ENCODE peak calls at places on chromosomes 5 and 9, in eight cellular contexts. R is amniotic epithelial cell, L is cardiac fibroblast, Q is frontal cortex, D is DMS153, Y is Right ventricle myocardium inferior, I is HS-5, N is NCI-H460. Z is an unnamed sample.

GRCh38 chr5:145948047-145948446 is 11.7 kb downstream of the SH3RF2 start:
- DNase-seq in R (no peak), L (no peak), Q (no peak), D (no peak), Y (no peak), I (no peak), N (no peak), Z (no peak)

GRCh38 chr9:91421022-91421765 is 2.4 kb downstream of the NFIL3 start:
- DNase-seq in R (peak; percentile 34), L (peak; percentile 30), Q (peak; percentile 45), D (no peak), Y (peak; percentile 72), I (no peak), N (no peak), Z (peak; percentile 40)

GRCh38 chr9:124284237-124284831 is 26.6 kb downstream of the NEK6 start:
- DNase-seq in R (no peak), L (no peak), Q (no peak), D (no peak), Y (no peak), I (no peak), N (no peak), Z (no peak)

GRCh38 chr9:131181091-131181681 is 55.8 kb downstream of the NUP214 start:
- DNase-seq in R (no peak), L (no peak), Q (no peak), D (no peak), Y (no peak), I (no peak), N (no peak), Z (no peak)

GRCh38 chr5:180816608-180817534 is 14.3 kb upstream of the MGAT1 start:
- DNase-seq in R (peak; percentile 95), L (peak; percentile 24), Q (no peak), D (no peak), Y (no peak), I (no peak), N (no peak), Z (no peak)

GRCh38 chr5:102700126-102700851 is 54.8 kb upstream of the PAM start:
- DNase-seq in R (no peak), L (no peak), Q (no peak), D (no peak), Y (no peak), I (no peak), N (no peak), Z (no peak)

GRCh38 chr9:120412425-120412951 is 167.5 kb downstream of the CDK5RAP2 start:
- DNase-seq in R (peak; percentile 46), L (peak; percentile 34), Q (no peak), D (peak; percentile 13), Y (no peak), I (no peak), N (no peak), Z (peak; percentile 32)

GRCh38 chr5:140365941-140366340 is 5.9 kb downstream of the SLC4A9 start:
- DNase-seq in R (no peak), L (no peak), Q (no peak), D (no peak), Y (no peak), I (no peak), N (no peak), Z (no peak)

GRCh38 chr9:132998861-132999635 is 20.6 kb downstream of the GFI1B start:
- DNase-seq in R (no peak), L (no peak), Q (no peak), D (no peak), Y (no peak), I (no peak), N (no peak), Z (no peak)

GRCh38 chr9:108628281-108628680 is 227.5 kb downstream of the ACTL7B start:
- DNase-seq in R (no peak), L (no peak), Q (no peak), D (no peak), Y (no peak), I (no peak), N (no peak), Z (no peak)

GRCh38 chr9:6771722-6772121 is 13.9 kb downstream of the KDM4C start:
- DNase-seq in R (no peak), L (no peak), Q (no peak), D (no peak), Y (no peak), I (no peak), N (no peak), Z (no peak)

GRCh38 chr5:138536665-138537315 is 6.2 kb downstream of the ETF1 start:
- DNase-seq in R (no peak), L (peak; percentile 35), Q (no peak), D (no peak), Y (no peak), I (no peak), N (no peak), Z (peak; percentile 32)

GRCh38 chr9:16484744-16485143 is 385.7 kb downstream of the BNC2 start:
- DNase-seq in R (peak; percentile 96), L (peak; percentile 53), Q (no peak), D (no peak), Y (no peak), I (no peak), N (no peak), Z (no peak)

GRCh38 chr9:95092321-95093072 is 225.0 kb downstream of the FANCC start:
- DNase-seq in R (peak; percentile 68), L (peak; percentile 95), Q (no peak), D (no peak), Y (no peak), I (no peak), N (no peak), Z (no peak)

GRCh38 chr9:122642226-122642625 is 15.2 kb downstream of the OR1B1 start:
- DNase-seq in R (no peak), L (peak; percentile 15), Q (no peak), D (no peak), Y (no peak), I (no peak), N (no peak), Z (no peak)

GRCh38 chr9:121613009-121613766 is 38.2 kb upstream of the DAB2IP start:
- DNase-seq in R (no peak), L (no peak), Q (no peak), D (peak; percentile 53), Y (no peak), I (no peak), N (no peak), Z (peak; percentile 84)

GRCh38 chr9:87035868-87036267 is 88.6 kb upstream of the GAS1 start:
- DNase-seq in R (peak; percentile 32), L (no peak), Q (no peak), D (no peak), Y (no peak), I (no peak), N (no peak), Z (no peak)

GRCh38 chr5:55982957-55983381 is 11.8 kb downstream of the IL6ST start:
- DNase-seq in R (peak; percentile 20), L (no peak), Q (no peak), D (no peak), Y (no peak), I (no peak), N (no peak), Z (no peak)

GRCh38 chr5:5271606-5272321 is 131.6 kb downstream of the ADAMTS16 start:
- DNase-seq in R (peak; percentile 78), L (no peak), Q (no peak), D (peak; percentile 84), Y (no peak), I (peak; percentile 18), N (peak; percentile 1), Z (no peak)

GRCh38 chr5:28523887-28524637 is 1485.7 kb upstream of the CDH9 start:
- DNase-seq in R (peak; percentile 92), L (peak; percentile 86), Q (peak; percentile 0), D (no peak), Y (no peak), I (peak; percentile 97), N (peak; percentile 1), Z (no peak)

GRCh38 chr9:89154218-89154617 is 24.4 kb downstream of the SHC3 start:
- DNase-seq in R (no peak), L (no peak), Q (no peak), D (no peak), Y (no peak), I (no peak), N (no peak), Z (no peak)

GRCh38 chr5:42666821-42667325 is 89.7 kb upstream of the CCDC152 start:
- DNase-seq in R (no peak), L (no peak), Q (no peak), D (peak; percentile 89), Y (no peak), I (no peak), N (no peak), Z (no peak)

GRCh38 chr5:174229640-174230350 is 184.3 kb downstream of the NSG2 start:
- DNase-seq in R (no peak), L (peak; percentile 3), Q (no peak), D (no peak), Y (no peak), I (no peak), N (no peak), Z (no peak)

GRCh38 chr5:77937015-77937908 is 161.1 kb upstream of the TBCA start:
- DNase-seq in R (no peak), L (no peak), Q (no peak), D (no peak), Y (no peak), I (no peak), N (no peak), Z (no peak)

GRCh38 chr5:130237721-130238120 is 333.5 kb downstream of the CHSY3 start:
- DNase-seq in R (no peak), L (no peak), Q (no peak), D (no peak), Y (no peak), I (no peak), N (no peak), Z (no peak)

GRCh38 chr9:134178394-134178780 is 14.0 kb upstream of the RNU6ATAC start:
- DNase-seq in R (no peak), L (no peak), Q (no peak), D (no peak), Y (peak; percentile 56), I (no peak), N (no peak), Z (no peak)

GRCh38 chr5:147857302-147858129 is 21.0 kb upstream of the SCGB3A2 start:
- DNase-seq in R (peak; percentile 53), L (peak; percentile 82), Q (peak; percentile 17), D (no peak), Y (no peak), I (peak; percentile 45), N (peak; percentile 62), Z (peak; percentile 69)

GRCh38 chr9:9556865-9557803 is 1055.7 kb downstream of the PTPRD start:
- DNase-seq in R (no peak), L (no peak), Q (no peak), D (no peak), Y (no peak), I (no peak), N (no peak), Z (no peak)

GRCh38 chr9:88272986-88273385 is 115.3 kb upstream of the SPIN1 start:
- DNase-seq in R (no peak), L (no peak), Q (no peak), D (no peak), Y (no peak), I (no peak), N (no peak), Z (no peak)

GRCh38 chr9:88766778-88767503 is 224.3 kb upstream of the S1PR3 start:
- DNase-seq in R (peak; percentile 89), L (peak; percentile 87), Q (no peak), D (no peak), Y (no peak), I (no peak), N (no peak), Z (no peak)

GRCh38 chr9:133460405-133461175 is 812 bp downstream of the CACFD1 start:
- DNase-seq in R (peak; percentile 21), L (no peak), Q (peak; percentile 91), D (peak; percentile 81), Y (no peak), I (no peak), N (no peak), Z (peak; percentile 53)

GRCh38 chr5:81779125-81779934 is 28.4 kb upstream of the SSBP2 start:
- DNase-seq in R (peak; percentile 57), L (peak; percentile 48), Q (no peak), D (no peak), Y (peak; percentile 85), I (no peak), N (no peak), Z (no peak)

GRCh38 chr5:152271420-152271819 is 133.7 kb downstream of the NMUR2 start:
- DNase-seq in R (no peak), L (peak; percentile 17), Q (no peak), D (peak; percentile 47), Y (no peak), I (peak; percentile 29), N (no peak), Z (peak; percentile 69)

GRCh38 chr5:150152636-150153462 is 2.8 kb downstream of the PDGFRB start:
- DNase-seq in R (peak; percentile 59), L (no peak), Q (no peak), D (no peak), Y (peak; percentile 54), I (no peak), N (no peak), Z (no peak)